ENCODE peak calls at places on chromosome 20, in ten cellular contexts. H is heart right ventricle, B is RWPE1, W is GM23338, K is upper lobe of right lung, Y is brain microvascular endothelial cell, J is tibial artery, R is BJ, U is AG04449, P is BE2C. Z is an unnamed sample.

GRCh38 chr20:25055711-25056492 is 2.0 kb downstream of the ACSS1 start:
- DNase-seq in H (no peak), B (no peak), W (no peak), K (no peak), Y (no peak), J (peak; percentile 57), R (no peak), U (no peak), P (no peak), Z (no peak)

GRCh38 chr20:53914091-53914860 is 156.1 kb downstream of the BCAS1 start:
- DNase-seq in H (no peak), B (no peak), W (no peak), K (no peak), Y (no peak), J (no peak), R (no peak), U (no peak), P (no peak), Z (no peak)

GRCh38 chr20:61605283-61605682 is 353.2 kb downstream of the CDH4 start:
- DNase-seq in H (no peak), B (no peak), W (no peak), K (no peak), Y (no peak), J (no peak), R (no peak), U (no peak), P (no peak), Z (no peak)

GRCh38 chr20:46006031-46006430 is 2.7 kb upstream of the MMP9 start:
- DNase-seq in H (no peak), B (no peak), W (no peak), K (no peak), Y (no peak), J (no peak), R (no peak), U (no peak), P (no peak), Z (no peak)

GRCh38 chr20:17605131-17605660 is 35.3 kb downstream of the DSTN start:
- DNase-seq in H (no peak), B (no peak), W (no peak), K (no peak), Y (no peak), J (no peak), R (no peak), U (no peak), P (no peak), Z (no peak)

GRCh38 chr20:37270586-37271420 is 9.2 kb upstream of the GHRH start:
- DNase-seq in H (no peak), B (no peak), W (no peak), K (no peak), Y (peak; percentile 66), J (no peak), R (no peak), U (no peak), P (no peak), Z (no peak)

GRCh38 chr20:7924692-7925091 is 15.6 kb downstream of the HAO1 start:
- DNase-seq in H (peak; percentile 13), B (peak; percentile 38), W (no peak), K (no peak), Y (peak; percentile 92), J (no peak), R (peak; percentile 71), U (peak; percentile 73), P (no peak), Z (peak; percentile 46)

GRCh38 chr20:1896859-1897258 is 1.7 kb downstream of the SIRPA start:
- DNase-seq in H (no peak), B (no peak), W (no peak), K (no peak), Y (no peak), J (no peak), R (no peak), U (no peak), P (no peak), Z (no peak)

GRCh38 chr20:9270831-9271230 is 201.9 kb downstream of the PLCB4 start:
- DNase-seq in H (no peak), B (no peak), W (no peak), K (no peak), Y (peak; percentile 15), J (no peak), R (peak; percentile 62), U (peak; percentile 59), P (no peak), Z (peak; percentile 49)

GRCh38 chr20:11181964-11182363 is 508.2 kb upstream of the JAG1 start:
- DNase-seq in H (no peak), B (no peak), W (no peak), K (no peak), Y (no peak), J (no peak), R (no peak), U (no peak), P (no peak), Z (no peak)

GRCh38 chr20:62367136-62367482 is at the start of gene LAMA5:
- DNase-seq in H (no peak), B (peak; percentile 78), W (peak; percentile 79), K (peak; percentile 84), Y (no peak), J (peak; percentile 80), R (no peak), U (no peak), P (peak; percentile 67), Z (no peak)

GRCh38 chr20:62945771-62946339 is 6.7 kb upstream of the SLC17A9 start:
- DNase-seq in H (no peak), B (no peak), W (no peak), K (peak; percentile 46), Y (no peak), J (no peak), R (no peak), U (no peak), P (no peak), Z (no peak)

GRCh38 chr20:24835195-24835594 is 113.9 kb upstream of the CST7 start:
- DNase-seq in H (no peak), B (no peak), W (no peak), K (no peak), Y (no peak), J (no peak), R (no peak), U (no peak), P (no peak), Z (no peak)

GRCh38 chr20:49701313-49701731 is 12.4 kb downstream of the B4GALT5 start:
- DNase-seq in H (no peak), B (no peak), W (no peak), K (no peak), Y (no peak), J (no peak), R (no peak), U (no peak), P (peak; percentile 68), Z (no peak)

GRCh38 chr20:39880890-39881289 is 808.1 kb downstream of the MAFB start:
- DNase-seq in H (no peak), B (peak; percentile 54), W (peak; percentile 50), K (no peak), Y (no peak), J (no peak), R (no peak), U (no peak), P (no peak), Z (no peak)

GRCh38 chr20:42484790-42485365 is 704.8 kb downstream of the PTPRT start:
- DNase-seq in H (no peak), B (no peak), W (no peak), K (no peak), Y (no peak), J (no peak), R (no peak), U (no peak), P (no peak), Z (no peak)
- TF ChIP-seq CTCF in H (no peak), B (no peak), W (no peak), K (no peak), Y (no peak), J (no peak), R (no peak), U (no peak), P (no peak), Z (no peak)

DNA sequence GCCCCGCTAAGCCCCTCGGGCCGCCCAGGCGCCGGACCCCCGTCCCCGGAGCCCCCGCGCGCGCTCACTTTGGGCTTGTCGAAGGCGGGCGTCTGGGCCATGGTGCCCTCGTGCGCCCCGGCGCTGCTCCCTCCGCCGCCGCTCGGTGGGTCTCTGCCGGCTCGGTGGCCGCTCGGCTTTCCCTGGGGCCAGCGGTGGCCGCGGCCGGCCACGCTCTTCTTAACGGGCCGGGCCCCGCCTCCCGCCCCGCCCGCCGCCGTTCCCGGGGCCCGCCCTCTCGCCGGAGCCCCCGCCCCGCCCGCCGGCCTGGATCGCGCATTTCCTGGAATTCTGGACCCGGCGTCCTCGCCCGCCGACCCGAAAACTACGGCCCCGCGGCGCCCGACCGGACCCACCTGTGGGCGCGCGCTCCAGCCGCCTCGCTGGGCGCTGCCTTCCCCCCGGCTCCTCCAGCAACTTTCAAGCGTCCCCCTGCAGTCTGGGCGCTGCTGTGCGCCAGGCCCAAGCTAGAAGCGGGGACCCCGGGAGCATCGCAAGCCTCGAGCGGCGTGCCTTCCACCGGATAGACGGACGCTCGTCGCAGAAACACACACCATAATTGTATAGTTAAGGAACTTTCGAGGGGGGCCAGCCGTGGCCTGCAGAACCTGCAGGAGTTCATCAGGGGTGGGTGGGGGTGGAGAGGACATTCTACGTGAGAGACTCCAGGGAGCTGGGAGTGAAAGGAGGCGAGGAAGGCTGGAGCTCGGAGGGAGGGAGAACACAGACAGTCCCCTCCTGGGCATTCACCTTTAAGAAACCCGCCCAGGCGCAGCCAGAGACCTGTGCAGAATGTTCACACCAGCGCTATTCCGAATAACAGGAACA is at the start of gene ADA:
- DNase-seq in H (peak; percentile 77), B (peak; percentile 77), W (peak; percentile 71), K (peak; percentile 84), Y (peak; percentile 25), J (peak; percentile 80), R (no peak), U (no peak), P (peak; percentile 58), Z (no peak)
- TF ChIP-seq CTCF in H (no peak), B (no peak), W (no peak), K (no peak), Y (peak; percentile 14), J (no peak), R (peak; percentile 10), U (peak; percentile 3), P (no peak), Z (no peak)

GRCh38 chr20:57080796-57081195 is 185.6 kb downstream of the BMP7 start:
- DNase-seq in H (no peak), B (no peak), W (no peak), K (no peak), Y (peak; percentile 41), J (no peak), R (no peak), U (no peak), P (no peak), Z (no peak)
- TF ChIP-seq CTCF in H (no peak), B (peak; percentile 20), W (peak; percentile 39), K (no peak), Y (peak; percentile 58), J (no peak), R (peak; percentile 48), U (peak; percentile 26), P (no peak), Z (peak; percentile 51)

DNA sequence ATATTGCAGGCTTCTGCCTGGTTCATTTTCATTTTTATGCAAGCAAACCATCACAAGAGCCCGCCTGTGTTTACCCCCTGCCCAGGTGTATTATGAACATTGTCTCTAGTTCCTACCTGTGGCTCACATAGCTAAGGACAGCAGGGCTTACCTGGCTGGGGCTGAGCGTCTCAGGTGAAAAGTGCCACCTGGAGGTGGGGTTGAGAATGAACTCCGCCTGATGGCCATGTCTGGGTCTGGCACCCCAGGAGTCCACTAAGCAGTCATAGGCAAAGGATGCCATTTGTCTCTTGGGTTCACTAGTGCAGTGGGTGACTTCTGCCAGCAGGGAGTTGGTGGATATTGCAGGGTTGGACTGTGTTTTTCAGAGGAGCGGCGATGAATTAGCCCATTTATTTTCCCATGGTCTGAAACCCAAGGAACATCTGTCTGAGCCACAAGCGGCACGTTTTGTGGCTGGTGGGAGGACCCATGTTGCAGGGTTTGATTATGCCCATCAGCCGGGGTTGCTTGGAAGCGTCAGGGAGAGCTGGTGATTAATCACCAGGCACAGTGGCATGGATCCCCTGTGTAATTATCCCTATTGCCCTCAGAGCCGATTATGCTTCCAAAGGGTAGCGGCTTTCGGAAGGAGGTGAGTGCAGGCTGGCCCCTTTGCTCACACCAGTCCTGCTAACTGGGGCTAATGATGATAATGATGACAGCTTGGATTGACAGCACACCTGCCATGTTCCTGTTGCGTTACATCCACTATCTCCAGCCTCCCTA is 92.2 kb downstream of the CDH26 start:
- DNase-seq in H (no peak), B (peak; percentile 80), W (peak; percentile 82), K (no peak), Y (no peak), J (no peak), R (no peak), U (no peak), P (no peak), Z (no peak)
- TF ChIP-seq CTCF in H (peak; percentile 24), B (no peak), W (peak; percentile 70), K (peak; percentile 29), Y (peak; percentile 37), J (no peak), R (peak; percentile 30), U (no peak), P (peak; percentile 12), Z (no peak)